ENCODE peak calls at places on chromosomes 7 and 10, in five cellular contexts. E, I, K, X and V are unnamed samples.

GRCh38 chr10:72367301-72367970 is 12.7 kb upstream of the DNAJB12 start:
- DNase-seq in E (no peak), I (no peak), K (no peak), X (no peak), V (no peak)

GRCh38 chr7:1741246-1741645 is 71.2 kb downstream of the ELFN1 start:
- DNase-seq in X (no peak), K (no peak), I (no peak), E (no peak), V (no peak)

GRCh38 chr10:21293518-21294356 is 231.7 kb downstream of the SKIDA1 start:
- DNase-seq in K (no peak), E (no peak), I (no peak), X (no peak), V (no peak)

GRCh38 chr7:91685544-91685943 is 195.0 kb downstream of the MTERF1 start:
- DNase-seq in I (no peak), X (no peak), E (no peak), K (peak), V (no peak)

GRCh38 chr7:108347616-108348015 is 108.6 kb downstream of the NRCAM start:
- DNase-seq in I (peak), E (no peak), X (peak), K (peak), V (peak)

GRCh38 chr7:34759477-34760125 is 101.6 kb downstream of the NPSR1 start:
- DNase-seq in X (peak), K (peak), I (peak), E (no peak), V (peak)

GRCh38 chr7:138932870-138933269 is 48.3 kb downstream of the KIAA1549 start:
- DNase-seq in I (no peak), K (no peak), E (no peak), X (no peak), V (no peak)

GRCh38 chr7:14191686-14192098 is 202.2 kb upstream of the ETV1 start:
- DNase-seq in K (no peak), I (no peak), X (no peak), E (no peak), V (no peak)

GRCh38 chr7:98802088-98802780 is 67.6 kb downstream of the TMEM130 start:
- DNase-seq in E (peak), X (peak), I (peak), K (peak), V (peak)

GRCh38 chr10:54402576-54402975 is 398.5 kb downstream of the PCDH15 start:
- DNase-seq in K (peak), I (peak), E (no peak), X (no peak), V (peak)

GRCh38 chr7:19113855-19114590 is 3.4 kb downstream of the TWIST1 start:
- DNase-seq in K (no peak), X (no peak), E (no peak), I (no peak), V (no peak)

GRCh38 chr7:47381132-47381495 is 200.8 kb downstream of the TNS3 start:
- DNase-seq in E (no peak), K (no peak), X (no peak), I (no peak), V (no peak)

GRCh38 chr7:16754869-16755317 is 1.3 kb downstream of the TSPAN13 start:
- DNase-seq in K (peak), I (no peak), E (no peak), X (no peak), V (no peak)

GRCh38 chr7:66189695-66190503 is 15.2 kb upstream of the TPST1 start:
- DNase-seq in E (no peak), I (no peak), K (no peak), X (no peak), V (no peak)

GRCh38 chr10:6987536-6987945 is 407.5 kb upstream of the PRKCQ start:
- DNase-seq in K (no peak), X (no peak), I (no peak), E (no peak), V (no peak)

GRCh38 chr10:88949912-88950664 is 2.5 kb downstream of the ACTA2 start:
- DNase-seq in X (no peak), E (no peak), I (no peak), K (no peak), V (no peak)

GRCh38 chr10:11864727-11865126 is 41.6 kb downstream of the PROSER2 start:
- DNase-seq in K (no peak), X (no peak), E (no peak), I (no peak), V (no peak)

GRCh38 chr7:12610899-12611298 is 40.4 kb downstream of the SCIN start:
- DNase-seq in K (no peak), I (no peak), X (no peak), E (no peak), V (no peak)

GRCh38 chr10:16653223-16653622 is 131.5 kb upstream of the C1QL3 start:
- DNase-seq in K (no peak), E (peak), X (no peak), I (no peak), V (no peak)
- TF ChIP-seq JUNB in K (no peak), E (no peak), X (no peak), I (no peak), V (no peak)

GRCh38 chr10:117784776-117785175 is 242.2 kb downstream of the EMX2 start:
- DNase-seq in I (no peak), E (no peak), X (no peak), K (no peak), V (no peak)

GRCh38 chr10:117782276-117782675 is 239.7 kb downstream of the EMX2 start:
- DNase-seq in E (no peak), I (no peak), K (no peak), X (no peak), V (no peak)

GRCh38 chr10:117781216-117781836 is 238.8 kb downstream of the EMX2 start:
- DNase-seq in E (no peak), I (no peak), K (no peak), X (no peak), V (no peak)

GRCh38 chr10:117780411-117780810 is 237.9 kb downstream of the EMX2 start:
- DNase-seq in X (no peak), E (no peak), K (no peak), I (no peak), V (no peak)

GRCh38 chr10:117783698-117784395 is 241.3 kb downstream of the EMX2 start:
- DNase-seq in I (no peak), K (no peak), X (no peak), E (no peak), V (no peak)
- TF ChIP-seq JUNB in I (no peak), K (no peak), X (no peak), E (no peak), V (no peak)

GRCh38 chr10:124996854-124997215 is 54.9 kb downstream of the ZRANB1 start:
- DNase-seq in E (no peak), I (no peak), K (no peak), X (no peak), V (no peak)
- TF ChIP-seq JUNB in E (no peak), I (no peak), K (no peak), X (no peak), V (no peak)

GRCh38 chr10:58921366-58921947 is 255.0 kb upstream of the PHYHIPL start:
- DNase-seq in I (no peak), X (no peak), E (no peak), K (no peak), V (no peak)

GRCh38 chr10:58925381-58925780 is 251.1 kb upstream of the PHYHIPL start:
- DNase-seq in K (no peak), E (no peak), I (no peak), X (no peak), V (no peak)

GRCh38 chr10:58920655-58921003 is 255.8 kb upstream of the PHYHIPL start:
- DNase-seq in I (no peak), X (no peak), E (no peak), K (no peak), V (no peak)

GRCh38 chr10:58918887-58919286 is 257.6 kb upstream of the PHYHIPL start:
- DNase-seq in E (no peak), I (no peak), K (no peak), X (no peak), V (no peak)

GRCh38 chr10:58919927-58920654 is 256.4 kb upstream of the PHYHIPL start:
- DNase-seq in X (peak), I (peak), K (no peak), E (no peak), V (peak)
- TF ChIP-seq JUNB in X (peak), I (no peak), K (no peak), E (no peak), V (no peak)

DNA sequence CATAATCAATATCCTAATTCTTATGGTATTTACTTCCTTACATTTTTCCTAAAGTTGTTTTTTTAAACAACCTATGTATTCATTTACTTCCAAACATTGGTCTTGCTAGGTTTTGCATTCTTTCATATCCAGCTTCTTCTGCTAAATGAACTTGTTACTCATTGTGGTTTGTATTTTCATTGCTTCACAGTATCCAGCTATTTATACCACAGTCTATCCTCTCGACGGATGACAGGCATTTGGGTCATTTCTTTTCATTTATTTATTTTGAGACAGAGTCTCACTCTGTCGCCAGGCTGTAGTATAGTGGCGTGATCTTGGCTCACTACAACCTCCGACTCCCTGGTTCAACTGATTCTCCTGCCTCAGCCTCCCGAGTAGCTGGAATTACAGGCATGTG is 66.8 kb downstream of the CCDC6 start:
- DNase-seq in I (no peak), X (no peak), K (no peak), E (no peak), V (no peak)
- TF ChIP-seq JUNB in I (no peak), X (no peak), K (no peak), E (no peak), V (no peak)

DNA sequence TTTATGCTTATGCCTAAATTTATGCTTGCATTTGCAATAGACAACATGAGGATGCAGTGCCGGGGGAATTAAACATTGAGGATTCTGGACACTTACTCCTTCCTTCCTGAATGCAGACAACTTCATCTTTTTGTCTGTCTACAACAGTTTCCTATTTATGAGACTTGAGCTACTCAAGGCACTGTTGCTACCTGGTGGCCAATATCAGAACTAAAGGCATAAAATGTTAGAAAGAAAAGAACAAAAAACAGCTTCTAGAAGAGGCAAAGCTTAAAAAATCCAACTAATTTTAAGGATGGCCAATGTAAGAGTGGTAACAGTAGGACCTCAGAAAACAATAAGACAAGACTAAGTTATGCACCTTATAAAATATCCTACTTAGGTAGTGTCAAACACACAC is 144.5 kb upstream of the PTN start:
- DNase-seq in K (no peak), I (no peak), X (no peak), E (no peak), V (peak)
- TF ChIP-seq JUNB in K (no peak), I (no peak), X (no peak), E (no peak), V (no peak)

GRCh38 chr7:69599879-69600764 is 1.8 kb downstream of the AUTS2 start:
- DNase-seq in E (no peak), I (no peak), X (no peak), K (no peak), V (peak)
- TF ChIP-seq JUNB in E (no peak), I (no peak), X (no peak), K (no peak), V (no peak)

GRCh38 chr7:80134536-80135305 is at the start of gene GNAI1:
- DNase-seq in K (peak), X (peak), I (peak), E (no peak), V (peak)

GRCh38 chr7:80136276-80137045 is 1.8 kb downstream of the GNAI1 start:
- DNase-seq in E (no peak), K (no peak), I (no peak), X (no peak), V (no peak)

GRCh38 chr7:80137410-80137809 is 2.8 kb downstream of the GNAI1 start:
- DNase-seq in X (no peak), I (no peak), K (no peak), E (no peak), V (no peak)

GRCh38 chr7:80134105-80134535 is 511 bp upstream of the GNAI1 start:
- DNase-seq in X (no peak), I (no peak), K (no peak), E (no peak), V (peak)

GRCh38 chr7:80135306-80136104 is 874 bp downstream of the GNAI1 start:
- DNase-seq in I (no peak), K (no peak), E (no peak), X (peak), V (peak)
- TF ChIP-seq JUNB in I (no peak), K (no peak), E (no peak), X (no peak), V (no peak)

GRCh38 chr10:77909021-77909754 is 17.4 kb downstream of the DLG5 start:
- DNase-seq in E (no peak), K (peak), I (no peak), X (no peak), V (no peak)
- TF ChIP-seq JUNB in E (no peak), K (no peak), I (no peak), X (no peak), V (no peak)